ENCODE peak calls at places on chromosomes 11 and 22, in six cellular contexts. One of them, this sample, is unnamed. For H3K9me3, the result is how much of the 10 kb centered on the place peaks cover.

GRCh38 chr11:119752946-119753345 is 23.9 kb upstream of the NECTIN1 start:
- DNase-seq in astrocyte: peak
- DNase-seq in small intestine: no peak
- DNase-seq in mucosa of descending colon: no peak
- DNase-seq in CD8-positive, alpha-beta memory T cell: no peak
- DNase-seq in spleen: peak
- DNase-seq in this sample: no peak

GRCh38 chr11:94785509-94785908 is 17.4 kb downstream of the AMOTL1 start:
- DNase-seq in astrocyte: no peak
- DNase-seq in small intestine: no peak
- DNase-seq in mucosa of descending colon: no peak
- DNase-seq in CD8-positive, alpha-beta memory T cell: no peak
- DNase-seq in spleen: no peak
- DNase-seq in this sample: no peak

GRCh38 chr11:36249271-36249670 is 40.0 kb downstream of the COMMD9 start:
- DNase-seq in astrocyte: peak
- DNase-seq in small intestine: no peak
- DNase-seq in mucosa of descending colon: no peak
- DNase-seq in CD8-positive, alpha-beta memory T cell: no peak
- DNase-seq in spleen: no peak
- DNase-seq in this sample: no peak

GRCh38 chr22:35620624-35621245 is 3.6 kb upstream of the MB start:
- DNase-seq in astrocyte: no peak
- DNase-seq in small intestine: no peak
- DNase-seq in mucosa of descending colon: no peak
- DNase-seq in CD8-positive, alpha-beta memory T cell: no peak
- DNase-seq in spleen: no peak
- DNase-seq in this sample: no peak

GRCh38 chr22:42475122-42475521 is 42.9 kb upstream of the NFAM1 start:
- DNase-seq in astrocyte: no peak
- DNase-seq in small intestine: no peak
- DNase-seq in mucosa of descending colon: no peak
- DNase-seq in CD8-positive, alpha-beta memory T cell: no peak
- DNase-seq in spleen: no peak
- DNase-seq in this sample: no peak

GRCh38 chr22:31753005-31753633 is 700 bp upstream of the DEPDC5 start:
- DNase-seq in astrocyte: no peak
- DNase-seq in small intestine: peak
- DNase-seq in mucosa of descending colon: peak
- DNase-seq in CD8-positive, alpha-beta memory T cell: no peak
- DNase-seq in spleen: peak
- DNase-seq in this sample: no peak

GRCh38 chr11:131938321-131938751 is 567.9 kb downstream of the NTM start:
- DNase-seq in astrocyte: peak
- DNase-seq in small intestine: no peak
- DNase-seq in mucosa of descending colon: no peak
- DNase-seq in CD8-positive, alpha-beta memory T cell: no peak
- DNase-seq in spleen: no peak
- DNase-seq in this sample: no peak

GRCh38 chr11:8642226-8642625 is 40.2 kb downstream of the TRIM66 start:
- DNase-seq in astrocyte: no peak
- DNase-seq in small intestine: peak
- DNase-seq in mucosa of descending colon: no peak
- DNase-seq in CD8-positive, alpha-beta memory T cell: no peak
- DNase-seq in spleen: no peak
- DNase-seq in this sample: no peak

GRCh38 chr11:1740786-1741530 is 9.4 kb downstream of the IFITM10 start:
- DNase-seq in astrocyte: no peak
- DNase-seq in small intestine: no peak
- DNase-seq in mucosa of descending colon: no peak
- DNase-seq in CD8-positive, alpha-beta memory T cell: no peak
- DNase-seq in spleen: peak
- DNase-seq in this sample: no peak

GRCh38 chr22:47884200-47884599 is 1121.8 kb downstream of the TBC1D22A start:
- DNase-seq in astrocyte: no peak
- DNase-seq in small intestine: no peak
- DNase-seq in mucosa of descending colon: no peak
- DNase-seq in CD8-positive, alpha-beta memory T cell: no peak
- DNase-seq in spleen: no peak
- DNase-seq in this sample: no peak
- H3K9me3 ChIP-seq in astrocyte: under half
- H3K9me3 ChIP-seq in small intestine: under half
- H3K9me3 ChIP-seq in mucosa of descending colon: under half
- H3K9me3 ChIP-seq in CD8-positive, alpha-beta memory T cell: under half
- H3K9me3 ChIP-seq in spleen: under half
- H3K9me3 ChIP-seq in this sample: under half

GRCh38 chr11:106496677-106497076 is 419.2 kb downstream of the AASDHPPT start:
- DNase-seq in astrocyte: no peak
- DNase-seq in small intestine: no peak
- DNase-seq in mucosa of descending colon: no peak
- DNase-seq in CD8-positive, alpha-beta memory T cell: no peak
- DNase-seq in spleen: no peak
- DNase-seq in this sample: no peak

GRCh38 chr11:106495046-106495445 is 417.6 kb downstream of the AASDHPPT start:
- DNase-seq in astrocyte: peak
- DNase-seq in small intestine: no peak
- DNase-seq in mucosa of descending colon: no peak
- DNase-seq in CD8-positive, alpha-beta memory T cell: no peak
- DNase-seq in spleen: no peak
- DNase-seq in this sample: no peak

GRCh38 chr11:106493751-106494150 is 416.3 kb downstream of the AASDHPPT start:
- DNase-seq in astrocyte: peak
- DNase-seq in small intestine: no peak
- DNase-seq in mucosa of descending colon: no peak
- DNase-seq in CD8-positive, alpha-beta memory T cell: no peak
- DNase-seq in spleen: no peak
- DNase-seq in this sample: no peak

GRCh38 chr11:106497321-106497720 is 419.9 kb downstream of the AASDHPPT start:
- DNase-seq in astrocyte: no peak
- DNase-seq in small intestine: no peak
- DNase-seq in mucosa of descending colon: no peak
- DNase-seq in CD8-positive, alpha-beta memory T cell: no peak
- DNase-seq in spleen: peak
- DNase-seq in this sample: no peak

DNA sequence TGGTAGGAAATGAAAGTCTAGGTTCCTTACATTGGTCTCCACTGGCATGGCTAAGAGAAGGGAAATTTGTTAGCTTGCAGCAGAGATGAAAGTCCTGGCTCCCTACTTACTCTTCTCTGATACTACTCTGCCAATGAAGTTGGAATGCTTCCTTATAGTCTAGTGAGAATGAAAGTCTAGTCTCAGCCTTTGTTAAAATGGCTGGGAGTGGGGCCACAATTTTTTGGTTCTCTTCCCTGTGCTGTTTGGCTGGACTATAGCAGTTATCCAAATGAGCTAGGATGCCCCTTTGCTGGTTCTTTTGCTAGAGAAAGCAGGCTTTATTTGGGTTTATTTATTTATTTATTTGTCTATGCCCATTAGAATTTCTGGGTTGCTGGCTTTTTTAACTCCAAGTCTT is 414.3 kb downstream of the AASDHPPT start:
- DNase-seq in astrocyte: no peak
- DNase-seq in small intestine: no peak
- DNase-seq in mucosa of descending colon: no peak
- DNase-seq in CD8-positive, alpha-beta memory T cell: no peak
- DNase-seq in spleen: no peak
- DNase-seq in this sample: no peak
- H3K9me3 ChIP-seq in astrocyte: under half
- H3K9me3 ChIP-seq in small intestine: under half
- H3K9me3 ChIP-seq in mucosa of descending colon: under half
- H3K9me3 ChIP-seq in CD8-positive, alpha-beta memory T cell: under half
- H3K9me3 ChIP-seq in spleen: under half
- H3K9me3 ChIP-seq in this sample: under half

GRCh38 chr22:48320048-48320655 is 1507.5 kb downstream of the BRD1 start:
- DNase-seq in astrocyte: no peak
- DNase-seq in small intestine: no peak
- DNase-seq in mucosa of descending colon: no peak
- DNase-seq in CD8-positive, alpha-beta memory T cell: no peak
- DNase-seq in spleen: peak
- DNase-seq in this sample: no peak
- H3K9me3 ChIP-seq in astrocyte: under half
- H3K9me3 ChIP-seq in small intestine: under half
- H3K9me3 ChIP-seq in mucosa of descending colon: under half
- H3K9me3 ChIP-seq in CD8-positive, alpha-beta memory T cell: under half
- H3K9me3 ChIP-seq in spleen: under half
- H3K9me3 ChIP-seq in this sample: under half

GRCh38 chr11:127943152-127943551 is 644.2 kb downstream of the ETS1 start:
- DNase-seq in astrocyte: no peak
- DNase-seq in small intestine: no peak
- DNase-seq in mucosa of descending colon: no peak
- DNase-seq in CD8-positive, alpha-beta memory T cell: no peak
- DNase-seq in spleen: no peak
- DNase-seq in this sample: no peak
- H3K9me3 ChIP-seq in astrocyte: under half
- H3K9me3 ChIP-seq in small intestine: under half
- H3K9me3 ChIP-seq in mucosa of descending colon: under half
- H3K9me3 ChIP-seq in CD8-positive, alpha-beta memory T cell: under half
- H3K9me3 ChIP-seq in spleen: under half
- H3K9me3 ChIP-seq in this sample: under half

This sample was measured in effector memory CD4-positive, alpha-beta T cell.